ENCODE peak calls at places on chromosome 12, in ten cellular contexts. One of them, this sample, is unnamed.

GRCh38 chr12:111775205-111776193 is 8.8 kb downstream of the ALDH2 start:
- DNase-seq in cardiac muscle cell: peak
- DNase-seq in HL-60: peak
- DNase-seq in Right ventricle myocardium inferior: peak
- DNase-seq in epithelial cell of esophagus: peak
- DNase-seq in mesenchymal stem cell: peak
- DNase-seq in SW 1271: no peak
- DNase-seq in mesenteric fat pad: no peak
- DNase-seq in GM23338: no peak
- DNase-seq in NCI-H2171: no peak
- DNase-seq in this sample: no peak

GRCh38 chr12:93502802-93503623 is 35.7 kb downstream of the MRPL42 start:
- DNase-seq in mesenteric fat pad: no peak
- DNase-seq in Right ventricle myocardium inferior: no peak
- DNase-seq in SW 1271: peak
- DNase-seq in epithelial cell of esophagus: peak
- DNase-seq in mesenchymal stem cell: peak
- DNase-seq in HL-60: no peak
- DNase-seq in NCI-H2171: no peak
- DNase-seq in GM23338: peak
- DNase-seq in cardiac muscle cell: peak
- DNase-seq in this sample: peak

GRCh38 chr12:126895946-126896520 is 1370.9 kb upstream of the TMEM132C start:
- DNase-seq in mesenteric fat pad: no peak
- DNase-seq in cardiac muscle cell: no peak
- DNase-seq in mesenchymal stem cell: no peak
- DNase-seq in SW 1271: no peak
- DNase-seq in GM23338: no peak
- DNase-seq in Right ventricle myocardium inferior: no peak
- DNase-seq in HL-60: no peak
- DNase-seq in epithelial cell of esophagus: peak
- DNase-seq in NCI-H2171: no peak
- DNase-seq in this sample: no peak

GRCh38 chr12:1691123-1692007 is 495 bp downstream of the ADIPOR2 start:
- DNase-seq in HL-60: no peak
- DNase-seq in NCI-H2171: peak
- DNase-seq in mesenteric fat pad: no peak
- DNase-seq in cardiac muscle cell: peak
- DNase-seq in GM23338: peak
- DNase-seq in epithelial cell of esophagus: peak
- DNase-seq in mesenchymal stem cell: peak
- DNase-seq in Right ventricle myocardium inferior: peak
- DNase-seq in SW 1271: peak
- DNase-seq in this sample: peak

GRCh38 chr12:85829391-85829790 is 6.8 kb downstream of the RASSF9 start:
- DNase-seq in GM23338: no peak
- DNase-seq in NCI-H2171: no peak
- DNase-seq in HL-60: no peak
- DNase-seq in Right ventricle myocardium inferior: no peak
- DNase-seq in mesenteric fat pad: no peak
- DNase-seq in cardiac muscle cell: peak
- DNase-seq in epithelial cell of esophagus: peak
- DNase-seq in mesenchymal stem cell: no peak
- DNase-seq in SW 1271: no peak
- DNase-seq in this sample: no peak

GRCh38 chr12:123027726-123028445 is 47.4 kb downstream of the ARL6IP4 start:
- DNase-seq in mesenchymal stem cell: no peak
- DNase-seq in mesenteric fat pad: no peak
- DNase-seq in NCI-H2171: no peak
- DNase-seq in Right ventricle myocardium inferior: no peak
- DNase-seq in cardiac muscle cell: no peak
- DNase-seq in GM23338: no peak
- DNase-seq in HL-60: no peak
- DNase-seq in SW 1271: no peak
- DNase-seq in epithelial cell of esophagus: no peak
- DNase-seq in this sample: no peak

GRCh38 chr12:73308079-73308478 is 1035.9 kb downstream of the TRHDE start:
- DNase-seq in GM23338: no peak
- DNase-seq in cardiac muscle cell: no peak
- DNase-seq in HL-60: no peak
- DNase-seq in Right ventricle myocardium inferior: no peak
- DNase-seq in SW 1271: no peak
- DNase-seq in mesenteric fat pad: no peak
- DNase-seq in mesenchymal stem cell: peak
- DNase-seq in NCI-H2171: no peak
- DNase-seq in epithelial cell of esophagus: no peak
- DNase-seq in this sample: no peak

GRCh38 chr12:112408621-112409020 is 784 bp downstream of the RPL6 start:
- DNase-seq in cardiac muscle cell: no peak
- DNase-seq in HL-60: no peak
- DNase-seq in Right ventricle myocardium inferior: no peak
- DNase-seq in mesenchymal stem cell: peak
- DNase-seq in SW 1271: peak
- DNase-seq in mesenteric fat pad: no peak
- DNase-seq in GM23338: no peak
- DNase-seq in epithelial cell of esophagus: peak
- DNase-seq in NCI-H2171: no peak
- DNase-seq in this sample: peak

GRCh38 chr12:108571604-108572165 is 9.3 kb downstream of the ISCU start:
- DNase-seq in NCI-H2171: no peak
- DNase-seq in epithelial cell of esophagus: no peak
- DNase-seq in mesenchymal stem cell: no peak
- DNase-seq in HL-60: no peak
- DNase-seq in GM23338: no peak
- DNase-seq in cardiac muscle cell: no peak
- DNase-seq in SW 1271: no peak
- DNase-seq in Right ventricle myocardium inferior: no peak
- DNase-seq in mesenteric fat pad: no peak
- DNase-seq in this sample: no peak

GRCh38 chr12:123233505-123234299 is 466 bp downstream of the MTRFR start:
- DNase-seq in Right ventricle myocardium inferior: no peak
- DNase-seq in mesenteric fat pad: no peak
- DNase-seq in epithelial cell of esophagus: peak
- DNase-seq in SW 1271: no peak
- DNase-seq in HL-60: no peak
- DNase-seq in NCI-H2171: no peak
- DNase-seq in mesenchymal stem cell: no peak
- DNase-seq in GM23338: peak
- DNase-seq in cardiac muscle cell: peak
- DNase-seq in this sample: no peak

GRCh38 chr12:88401153-88401552 is 179.1 kb downstream of the KITLG start:
- DNase-seq in SW 1271: no peak
- DNase-seq in HL-60: no peak
- DNase-seq in epithelial cell of esophagus: peak
- DNase-seq in mesenchymal stem cell: no peak
- DNase-seq in cardiac muscle cell: no peak
- DNase-seq in GM23338: no peak
- DNase-seq in Right ventricle myocardium inferior: no peak
- DNase-seq in mesenteric fat pad: no peak
- DNase-seq in NCI-H2171: no peak
- DNase-seq in this sample: no peak

GRCh38 chr12:126036348-126036747 is 971.1 kb downstream of the AACS start:
- DNase-seq in epithelial cell of esophagus: no peak
- DNase-seq in cardiac muscle cell: no peak
- DNase-seq in NCI-H2171: no peak
- DNase-seq in mesenteric fat pad: no peak
- DNase-seq in GM23338: no peak
- DNase-seq in HL-60: no peak
- DNase-seq in SW 1271: no peak
- DNase-seq in Right ventricle myocardium inferior: no peak
- DNase-seq in mesenchymal stem cell: no peak
- DNase-seq in this sample: no peak

GRCh38 chr12:116201908-116202307 is 75.6 kb downstream of the MED13L start:
- DNase-seq in cardiac muscle cell: no peak
- DNase-seq in HL-60: no peak
- DNase-seq in GM23338: no peak
- DNase-seq in mesenchymal stem cell: no peak
- DNase-seq in NCI-H2171: no peak
- DNase-seq in SW 1271: no peak
- DNase-seq in Right ventricle myocardium inferior: no peak
- DNase-seq in epithelial cell of esophagus: no peak
- DNase-seq in mesenteric fat pad: no peak
- DNase-seq in this sample: no peak

GRCh38 chr12:47340391-47341015 is 260.7 kb upstream of the AMIGO2 start:
- DNase-seq in SW 1271: no peak
- DNase-seq in mesenteric fat pad: no peak
- DNase-seq in HL-60: no peak
- DNase-seq in Right ventricle myocardium inferior: no peak
- DNase-seq in cardiac muscle cell: no peak
- DNase-seq in epithelial cell of esophagus: no peak
- DNase-seq in GM23338: no peak
- DNase-seq in mesenchymal stem cell: no peak
- DNase-seq in NCI-H2171: no peak
- DNase-seq in this sample: no peak

GRCh38 chr12:125888921-125889320 is 823.7 kb downstream of the AACS start:
- DNase-seq in SW 1271: no peak
- DNase-seq in HL-60: no peak
- DNase-seq in mesenchymal stem cell: no peak
- DNase-seq in Right ventricle myocardium inferior: no peak
- DNase-seq in mesenteric fat pad: no peak
- DNase-seq in cardiac muscle cell: no peak
- DNase-seq in GM23338: no peak
- DNase-seq in NCI-H2171: no peak
- DNase-seq in epithelial cell of esophagus: no peak
- DNase-seq in this sample: no peak

GRCh38 chr12:47935196-47935595 is 28.2 kb upstream of the TMEM106C start:
- DNase-seq in SW 1271: no peak
- DNase-seq in GM23338: no peak
- DNase-seq in Right ventricle myocardium inferior: peak
- DNase-seq in mesenteric fat pad: no peak
- DNase-seq in cardiac muscle cell: peak
- DNase-seq in NCI-H2171: peak
- DNase-seq in epithelial cell of esophagus: no peak
- DNase-seq in HL-60: no peak
- DNase-seq in mesenchymal stem cell: peak
- DNase-seq in this sample: no peak

GRCh38 chr12:25054783-25055144 is 105.9 kb upstream of the BCAT1 start:
- DNase-seq in NCI-H2171: no peak
- DNase-seq in epithelial cell of esophagus: peak
- DNase-seq in Right ventricle myocardium inferior: no peak
- DNase-seq in GM23338: no peak
- DNase-seq in SW 1271: no peak
- DNase-seq in mesenteric fat pad: no peak
- DNase-seq in HL-60: no peak
- DNase-seq in mesenchymal stem cell: no peak
- DNase-seq in cardiac muscle cell: no peak
- DNase-seq in this sample: peak

GRCh38 chr12:26678697-26679660 is 154.0 kb downstream of the ITPR2 start:
- DNase-seq in mesenteric fat pad: no peak
- DNase-seq in Right ventricle myocardium inferior: no peak
- DNase-seq in mesenchymal stem cell: peak
- DNase-seq in HL-60: no peak
- DNase-seq in SW 1271: peak
- DNase-seq in cardiac muscle cell: no peak
- DNase-seq in epithelial cell of esophagus: no peak
- DNase-seq in GM23338: peak
- DNase-seq in NCI-H2171: no peak
- DNase-seq in this sample: no peak

GRCh38 chr12:113276306-113276705 is 55.0 kb downstream of the TPCN1 start:
- DNase-seq in Right ventricle myocardium inferior: no peak
- DNase-seq in SW 1271: no peak
- DNase-seq in GM23338: no peak
- DNase-seq in cardiac muscle cell: peak
- DNase-seq in NCI-H2171: no peak
- DNase-seq in mesenteric fat pad: no peak
- DNase-seq in mesenchymal stem cell: peak
- DNase-seq in HL-60: peak
- DNase-seq in epithelial cell of esophagus: no peak
- DNase-seq in this sample: no peak